ENCODE peak calls at places on chromosomes 5 and 9, in four cellular contexts. One of them, this sample, is unnamed.

GRCh38 chr9:98502976-98503325 is 205.8 kb downstream of the GABBR2 start:
- DNase-seq in ovary: no peak
- DNase-seq in A549: peak
- DNase-seq in mesendoderm: peak
- DNase-seq in this sample: no peak

GRCh38 chr9:2016411-2017208 is 1.5 kb downstream of the SMARCA2 start:
- DNase-seq in ovary: peak
- DNase-seq in A549: peak
- DNase-seq in mesendoderm: peak
- DNase-seq in this sample: peak

GRCh38 chr5:32713396-32714381 is 2.6 kb downstream of the NPR3 start:
- DNase-seq in ovary: peak
- DNase-seq in A549: no peak
- DNase-seq in mesendoderm: peak
- DNase-seq in this sample: no peak

GRCh38 chr5:133978943-133979342 is 10.5 kb upstream of the C5orf15 start:
- DNase-seq in ovary: no peak
- DNase-seq in A549: no peak
- DNase-seq in mesendoderm: no peak
- DNase-seq in this sample: peak

GRCh38 chr9:88976186-88976887 is 14.9 kb upstream of the S1PR3 start:
- DNase-seq in ovary: no peak
- DNase-seq in A549: no peak
- DNase-seq in mesendoderm: no peak
- DNase-seq in this sample: no peak

GRCh38 chr5:108381034-108381954 is 604 bp downstream of the FBXL17 start:
- DNase-seq in ovary: peak
- DNase-seq in A549: peak
- DNase-seq in mesendoderm: peak
- DNase-seq in this sample: peak

GRCh38 chr5:154857091-154857533 is 1.3 kb upstream of the CNOT8 start:
- DNase-seq in ovary: peak
- DNase-seq in A549: no peak
- DNase-seq in mesendoderm: peak
- DNase-seq in this sample: no peak

GRCh38 chr9:128412120-128412790 is 8.4 kb upstream of the CERCAM start:
- DNase-seq in ovary: no peak
- DNase-seq in A549: peak
- DNase-seq in mesendoderm: peak
- DNase-seq in this sample: peak

GRCh38 chr9:127450170-127450830 is 906 bp downstream of the RPL12 start:
- DNase-seq in ovary: no peak
- DNase-seq in A549: peak
- DNase-seq in mesendoderm: peak
- DNase-seq in this sample: no peak

GRCh38 chr5:123855630-123856029 is 343.7 kb downstream of the CSNK1G3 start:
- DNase-seq in ovary: no peak
- DNase-seq in A549: no peak
- DNase-seq in mesendoderm: no peak
- DNase-seq in this sample: no peak

GRCh38 chr9:91710148-91710547 is 239.9 kb downstream of the ROR2 start:
- DNase-seq in ovary: no peak
- DNase-seq in A549: no peak
- DNase-seq in mesendoderm: no peak
- DNase-seq in this sample: no peak

GRCh38 chr5:142109356-142110045 is 922 bp downstream of the NDFIP1 start:
- DNase-seq in ovary: peak
- DNase-seq in A549: peak
- DNase-seq in mesendoderm: peak
- DNase-seq in this sample: no peak

GRCh38 chr9:88737031-88737430 is 202.1 kb downstream of the NXNL2 start:
- DNase-seq in ovary: no peak
- DNase-seq in A549: no peak
- DNase-seq in mesendoderm: no peak
- DNase-seq in this sample: no peak

GRCh38 chr5:89722538-89722937 is 687.0 kb downstream of the CETN3 start:
- DNase-seq in ovary: no peak
- DNase-seq in A549: no peak
- DNase-seq in mesendoderm: peak
- DNase-seq in this sample: no peak

GRCh38 chr9:136088939-136089696 is 6.0 kb downstream of the NACC2 start:
- DNase-seq in ovary: no peak
- DNase-seq in A549: no peak
- DNase-seq in mesendoderm: no peak
- DNase-seq in this sample: no peak

GRCh38 chr9:136855461-136856077 is 3.4 kb downstream of the MAMDC4 start:
- DNase-seq in ovary: peak
- DNase-seq in A549: no peak
- DNase-seq in mesendoderm: no peak
- DNase-seq in this sample: no peak

GRCh38 chr5:130400091-130400490 is 495.8 kb downstream of the CHSY3 start:
- DNase-seq in ovary: no peak
- DNase-seq in A549: peak
- DNase-seq in mesendoderm: peak
- DNase-seq in this sample: no peak

GRCh38 chr5:52856564-52856963 is 68.8 kb downstream of the ITGA1 start:
- DNase-seq in ovary: no peak
- DNase-seq in A549: no peak
- DNase-seq in mesendoderm: no peak
- DNase-seq in this sample: no peak

GRCh38 chr5:151631941-151632340 is 40.8 kb upstream of the FAT2 start:
- DNase-seq in ovary: no peak
- DNase-seq in A549: no peak
- DNase-seq in mesendoderm: no peak
- DNase-seq in this sample: no peak

GRCh38 chr9:136170291-136170901 is 34.5 kb downstream of the LHX3 start:
- DNase-seq in ovary: peak
- DNase-seq in A549: peak
- DNase-seq in mesendoderm: no peak
- DNase-seq in this sample: no peak

GRCh38 chr9:76576344-76576743 is 117.4 kb downstream of the GCNT1 start:
- DNase-seq in ovary: no peak
- DNase-seq in A549: no peak
- DNase-seq in mesendoderm: peak
- DNase-seq in this sample: no peak

GRCh38 chr5:20145240-20145639 is 157.2 kb upstream of the CDH18 start:
- DNase-seq in ovary: no peak
- DNase-seq in A549: no peak
- DNase-seq in mesendoderm: no peak
- DNase-seq in this sample: no peak

GRCh38 chr5:3163626-3164025 is 412.1 kb upstream of the IRX2 start:
- DNase-seq in ovary: no peak
- DNase-seq in A549: no peak
- DNase-seq in mesendoderm: no peak
- DNase-seq in this sample: no peak
- H3K27ac ChIP-seq in ovary: no peak
- H3K27ac ChIP-seq in A549: no peak
- H3K27ac ChIP-seq in mesendoderm: no peak
- H3K27ac ChIP-seq in this sample: no peak

GRCh38 chr5:59241564-59241963 is 652.0 kb downstream of the PDE4D start:
- DNase-seq in ovary: no peak
- DNase-seq in A549: no peak
- DNase-seq in mesendoderm: no peak
- DNase-seq in this sample: no peak
- H3K27ac ChIP-seq in ovary: no peak
- H3K27ac ChIP-seq in A549: peak
- H3K27ac ChIP-seq in mesendoderm: no peak
- H3K27ac ChIP-seq in this sample: no peak

DNA sequence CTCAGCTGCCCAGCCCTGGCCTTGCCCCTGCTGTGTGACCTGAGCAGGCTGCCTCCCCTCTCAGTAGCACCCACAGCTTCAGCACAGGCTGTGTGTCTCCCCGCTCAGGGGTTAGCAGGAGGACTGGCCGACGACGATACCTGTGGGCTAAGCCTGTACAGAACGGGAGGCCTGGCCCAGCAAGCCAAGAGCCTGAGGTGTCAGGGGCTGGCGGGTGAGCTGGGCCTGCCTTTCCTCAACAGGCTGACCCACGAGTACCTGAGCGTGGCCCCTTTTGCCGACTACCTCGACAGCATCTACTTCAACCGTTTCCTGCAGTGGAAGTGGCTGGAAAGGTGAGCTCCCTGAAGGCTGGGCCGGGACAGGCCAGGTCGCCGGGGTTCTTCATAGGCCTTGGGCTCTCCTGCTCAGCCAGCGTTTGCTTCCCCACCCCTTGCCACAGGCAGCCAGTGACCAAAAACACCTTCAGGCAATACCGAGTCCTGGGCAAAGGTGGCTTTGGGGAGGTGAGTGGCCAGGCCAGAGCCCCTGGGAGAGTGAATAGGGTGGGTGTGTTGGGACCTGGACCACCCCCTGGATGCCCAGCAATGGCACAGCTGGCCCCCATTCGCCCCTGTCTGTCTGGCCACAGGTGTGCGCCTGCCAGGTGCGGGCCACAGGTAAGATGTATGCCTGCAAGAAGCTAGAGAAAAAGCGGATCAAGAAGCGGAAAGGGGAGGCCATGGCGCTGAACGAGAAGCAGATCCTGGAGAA is 6.6 kb downstream of the GRK6 start:
- DNase-seq in ovary: no peak
- DNase-seq in A549: no peak
- DNase-seq in mesendoderm: no peak
- DNase-seq in this sample: no peak
- H3K27ac ChIP-seq in ovary: no peak
- H3K27ac ChIP-seq in A549: no peak
- H3K27ac ChIP-seq in mesendoderm: no peak
- H3K27ac ChIP-seq in this sample: no peak

GRCh38 chr9:95080961-95081658 is 236.4 kb downstream of the FANCC start:
- DNase-seq in ovary: peak
- DNase-seq in A549: no peak
- DNase-seq in mesendoderm: no peak
- DNase-seq in this sample: peak
- H3K27ac ChIP-seq in ovary: no peak
- H3K27ac ChIP-seq in A549: peak
- H3K27ac ChIP-seq in mesendoderm: no peak
- H3K27ac ChIP-seq in this sample: peak

DNA sequence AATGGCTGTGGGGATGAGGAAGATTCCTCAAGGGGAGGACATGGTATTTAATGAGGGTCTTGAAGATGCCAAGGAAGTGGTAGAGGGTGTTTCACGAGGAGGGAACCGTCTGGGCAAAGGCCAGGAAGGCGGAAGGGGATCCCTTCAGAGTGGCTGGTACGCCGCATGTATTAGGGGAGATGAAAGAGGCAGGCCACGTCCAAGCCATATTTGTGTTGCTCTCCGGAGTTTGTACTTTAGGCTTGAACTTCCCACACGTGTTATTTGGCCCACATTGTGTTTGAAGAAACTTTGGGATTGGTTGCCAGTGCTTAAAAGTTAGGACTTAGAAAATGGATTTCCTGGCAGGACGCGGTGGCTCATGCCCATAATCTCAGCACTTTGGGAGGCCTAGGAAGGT is 1.2 kb downstream of the FXN start:
- DNase-seq in ovary: no peak
- DNase-seq in A549: no peak
- DNase-seq in mesendoderm: no peak
- DNase-seq in this sample: no peak
- H3K27ac ChIP-seq in ovary: peak
- H3K27ac ChIP-seq in A549: peak
- H3K27ac ChIP-seq in mesendoderm: no peak
- H3K27ac ChIP-seq in this sample: no peak

GRCh38 chr9:129671065-129671464 is 5.6 kb downstream of the PRRX2 start:
- DNase-seq in ovary: no peak
- DNase-seq in A549: no peak
- DNase-seq in mesendoderm: no peak
- DNase-seq in this sample: no peak
- H3K27ac ChIP-seq in ovary: no peak
- H3K27ac ChIP-seq in A549: no peak
- H3K27ac ChIP-seq in mesendoderm: no peak
- H3K27ac ChIP-seq in this sample: no peak